ENCODE peak calls at places on chromosomes 3 and 15, in ten cellular contexts. M, K, H, T, V, I, X, L, C and D are unnamed samples.

GRCh38 chr3:169755488-169755887 is 9.4 kb downstream of the TERC start:
- DNase-seq in M (no peak), K (no peak), H (no peak), T (no peak), V (no peak), I (no peak), X (no peak), L (no peak), C (no peak), D (no peak)

GRCh38 chr15:61653110-61653509 is 407.1 kb downstream of the VPS13C start:
- DNase-seq in M (no peak), K (no peak), H (no peak), T (no peak), V (no peak), I (peak; percentile 4), X (no peak), L (peak; percentile 59), C (no peak), D (no peak)

GRCh38 chr15:94177112-94177511 is 54.2 kb upstream of the MCTP2 start:
- DNase-seq in M (no peak), K (no peak), H (no peak), T (no peak), V (no peak), I (no peak), X (no peak), L (no peak), C (peak; percentile 36), D (no peak)

GRCh38 chr3:170204023-170204472 is 18.2 kb upstream of the PRKCI start:
- DNase-seq in M (no peak), K (no peak), H (no peak), T (no peak), V (no peak), I (peak; percentile 37), X (no peak), L (no peak), C (no peak), D (no peak)

GRCh38 chr15:72566973-72567372 is 87.5 kb upstream of the GOLGA6B start:
- DNase-seq in M (no peak), K (no peak), H (no peak), T (no peak), V (no peak), I (no peak), X (no peak), L (no peak), C (no peak), D (no peak)

GRCh38 chr3:14783480-14784086 is 35.2 kb upstream of the FGD5 start:
- DNase-seq in M (no peak), K (no peak), H (no peak), T (no peak), V (no peak), I (no peak), X (no peak), L (peak; percentile 20), C (no peak), D (no peak)

GRCh38 chr3:13231781-13232515 is 158.7 kb upstream of the IQSEC1 start:
- DNase-seq in M (no peak), K (no peak), H (no peak), T (no peak), V (no peak), I (no peak), X (no peak), L (no peak), C (no peak), D (no peak)

GRCh38 chr3:167067844-167068161 is 312.3 kb downstream of the ZBBX start:
- DNase-seq in M (no peak), K (no peak), H (no peak), T (no peak), V (no peak), I (no peak), X (no peak), L (no peak), C (no peak), D (no peak)

GRCh38 chr3:149949181-149949580 is 21.5 kb downstream of the PFN2 start:
- DNase-seq in M (no peak), K (no peak), H (no peak), T (no peak), V (no peak), I (no peak), X (no peak), L (no peak), C (no peak), D (no peak)

GRCh38 chr3:32340039-32340438 is 51.6 kb upstream of the CMTM7 start:
- DNase-seq in M (no peak), K (peak; percentile 65), H (no peak), T (peak; percentile 33), V (peak; percentile 47), I (peak; percentile 26), X (no peak), L (peak; percentile 73), C (peak; percentile 1), D (peak; percentile 65)

GRCh38 chr15:85482896-85483295 is 102.5 kb downstream of the AKAP13 start:
- DNase-seq in M (no peak), K (peak; percentile 58), H (no peak), T (no peak), V (no peak), I (no peak), X (no peak), L (no peak), C (peak; percentile 50), D (no peak)

GRCh38 chr3:132253262-132253878 is 63.8 kb upstream of the ACP3 start:
- DNase-seq in M (peak; percentile 23), K (peak; percentile 66), H (no peak), T (peak; percentile 25), V (peak; percentile 3), I (peak; percentile 30), X (no peak), L (peak; percentile 62), C (peak; percentile 82), D (peak; percentile 13)

GRCh38 chr3:108569336-108569735 is 19.9 kb downstream of the CIP2A start:
- DNase-seq in M (no peak), K (no peak), H (no peak), T (no peak), V (no peak), I (no peak), X (no peak), L (no peak), C (no peak), D (no peak)

GRCh38 chr3:27322634-27323033 is 46.5 kb downstream of the NEK10 start:
- DNase-seq in M (no peak), K (no peak), H (no peak), T (no peak), V (no peak), I (no peak), X (no peak), L (no peak), C (no peak), D (no peak)

GRCh38 chr3:119245778-119246177 is 5.1 kb upstream of the B4GALT4 start:
- DNase-seq in M (no peak), K (no peak), H (no peak), T (no peak), V (no peak), I (no peak), X (no peak), L (no peak), C (no peak), D (no peak)

GRCh38 chr3:102156426-102156825 is 278.4 kb upstream of the ZPLD1 start:
- DNase-seq in M (no peak), K (peak; percentile 98), H (no peak), T (no peak), V (no peak), I (no peak), X (no peak), L (no peak), C (no peak), D (no peak)

GRCh38 chr3:142366434-142366833 is 81.4 kb downstream of the XRN1 start:
- DNase-seq in M (no peak), K (no peak), H (no peak), T (peak; percentile 54), V (no peak), I (peak; percentile 8), X (no peak), L (no peak), C (peak; percentile 58), D (no peak)

GRCh38 chr3:159929181-159929893 is 59.3 kb upstream of the IL12A start:
- DNase-seq in M (peak; percentile 35), K (peak; percentile 90), H (no peak), T (no peak), V (no peak), I (peak; percentile 4), X (no peak), L (no peak), C (peak; percentile 95), D (no peak)

GRCh38 chr15:101318810-101319200 is 23.8 kb upstream of the SNRPA1 start:
- DNase-seq in M (no peak), K (no peak), H (no peak), T (no peak), V (no peak), I (no peak), X (no peak), L (no peak), C (no peak), D (no peak)

GRCh38 chr15:100169615-100170279 is 172.0 kb downstream of the ADAMTS17 start:
- DNase-seq in M (no peak), K (no peak), H (no peak), T (no peak), V (no peak), I (no peak), X (no peak), L (peak; percentile 17), C (no peak), D (no peak)

GRCh38 chr15:92882697-92883642 is 17.2 kb upstream of the CHD2 start:
- DNase-seq in M (peak; percentile 32), K (peak; percentile 19), H (peak; percentile 49), T (no peak), V (no peak), I (no peak), X (peak; percentile 33), L (no peak), C (no peak), D (no peak)

GRCh38 chr3:123881771-123882170 is 2.4 kb downstream of the MYLK start:
- DNase-seq in M (no peak), K (no peak), H (no peak), T (no peak), V (no peak), I (peak; percentile 2), X (no peak), L (peak; percentile 71), C (no peak), D (no peak)

GRCh38 chr3:30286007-30286669 is 320.3 kb upstream of the TGFBR2 start:
- DNase-seq in M (peak; percentile 66), K (peak; percentile 99), H (peak; percentile 63), T (peak; percentile 1), V (no peak), I (peak; percentile 15), X (no peak), L (no peak), C (no peak), D (peak; percentile 65)

GRCh38 chr3:78825858-78826215 is 942.0 kb downstream of the ROBO1 start:
- DNase-seq in M (no peak), K (no peak), H (no peak), T (no peak), V (no peak), I (no peak), X (no peak), L (no peak), C (no peak), D (no peak)

GRCh38 chr15:68726246-68726645 is 94.4 kb downstream of the ANP32A start:
- DNase-seq in M (no peak), K (no peak), H (no peak), T (no peak), V (no peak), I (no peak), X (no peak), L (no peak), C (no peak), D (no peak)

GRCh38 chr3:127709320-127710060 is 36.7 kb downstream of the ABTB1 start:
- DNase-seq in M (no peak), K (no peak), H (no peak), T (no peak), V (no peak), I (no peak), X (no peak), L (peak; percentile 22), C (no peak), D (no peak)

GRCh38 chr15:48993411-48993810 is 29.7 kb upstream of the SHC4 start:
- DNase-seq in M (no peak), K (no peak), H (no peak), T (no peak), V (no peak), I (no peak), X (no peak), L (no peak), C (no peak), D (no peak)

GRCh38 chr3:172096881-172097420 is 57.6 kb downstream of the FNDC3B start:
- DNase-seq in M (peak; percentile 60), K (peak; percentile 53), H (no peak), T (no peak), V (no peak), I (no peak), X (no peak), L (no peak), C (peak; percentile 87), D (no peak)